ENCODE peak calls at places on chromosomes 16 and 17, in six cellular contexts. X is fibroblast of the aortic adventitia; C is stimulated activated CD4-positive, alpha-beta T cell treated with anti-CD3 and anti-CD28 coated beads, Interleukin-15, amount 100 ng/mL, for 1 hour; U is SK-N-SH; D is SW480; B is body of pancreas. V is an unnamed sample.

GRCh38 chr16:71609066-71609465 is 16.9 kb upstream of the MARVELD3 start:
- DNase-seq in X (no peak), C (no peak), U (no peak), D (no peak), B (no peak), V (no peak)

GRCh38 chr16:50035468-50035992 is 10.5 kb downstream of the CNEP1R1 start:
- DNase-seq in X (no peak), C (no peak), U (no peak), D (peak), B (no peak), V (no peak)

GRCh38 chr17:36849871-36850348 is 87.4 kb upstream of the LHX1 start:
- DNase-seq in X (peak), C (no peak), U (no peak), D (peak), B (no peak), V (no peak)

GRCh38 chr16:73506568-73507056 is 458.7 kb upstream of the ZFHX3 start:
- DNase-seq in X (no peak), C (no peak), U (no peak), D (no peak), B (no peak), V (no peak)

GRCh38 chr16:87212026-87212425 is 105.2 kb downstream of the C16orf95 start:
- DNase-seq in X (peak), C (no peak), U (no peak), D (no peak), B (no peak), V (no peak)

GRCh38 chr17:44005865-44006580 is 1.6 kb downstream of the NAGS start:
- DNase-seq in X (no peak), C (no peak), U (peak), D (peak), B (peak), V (no peak)

GRCh38 chr17:40056379-40057005 is 2.3 kb upstream of the MED24 start:
- DNase-seq in X (no peak), C (no peak), U (no peak), D (no peak), B (no peak), V (no peak)

GRCh38 chr16:6027733-6028132 is 930.1 kb upstream of the EEF2KMT start:
- DNase-seq in X (no peak), C (no peak), U (no peak), D (no peak), B (no peak), V (no peak)

GRCh38 chr16:71406724-71407123 is 35.1 kb downstream of the TLE7 start:
- DNase-seq in X (no peak), C (no peak), U (no peak), D (no peak), B (no peak), V (no peak)

GRCh38 chr17:17990282-17990681 is 17.6 kb downstream of the DRC3 start:
- DNase-seq in X (no peak), C (no peak), U (no peak), D (no peak), B (no peak), V (no peak)

GRCh38 chr17:7549401-7550055 is 670 bp downstream of the TNFSF12 start:
- DNase-seq in X (no peak), C (peak), U (no peak), D (peak), B (peak), V (no peak)

GRCh38 chr17:31919802-31920525 is 16.8 kb upstream of the SUZ12 start:
- DNase-seq in X (peak), C (no peak), U (no peak), D (peak), B (no peak), V (no peak)

GRCh38 chr17:72705905-72706395 is 386.5 kb downstream of the SLC39A11 start:
- DNase-seq in X (no peak), C (no peak), U (no peak), D (no peak), B (no peak), V (no peak)

GRCh38 chr16:69182730-69183416 is 4.1 kb upstream of the SNTB2 start:
- DNase-seq in X (no peak), C (no peak), U (no peak), D (no peak), B (peak), V (no peak)

GRCh38 chr16:57603110-57604024 is 25.1 kb upstream of the ADGRG1 start:
- DNase-seq in X (no peak), C (no peak), U (no peak), D (no peak), B (no peak), V (no peak)

GRCh38 chr17:20987511-20987910 is 55.3 kb downstream of the USP22 start:
- DNase-seq in X (no peak), C (no peak), U (no peak), D (no peak), B (no peak), V (no peak)

GRCh38 chr17:17156511-17156910 is 49.6 kb downstream of the PLD6 start:
- DNase-seq in X (peak), C (no peak), U (no peak), D (no peak), B (no peak), V (no peak)

GRCh38 chr16:53031323-53031942 is 21.3 kb downstream of the CHD9NB start:
- DNase-seq in X (no peak), C (no peak), U (no peak), D (no peak), B (no peak), V (no peak)

GRCh38 chr16:70709457-70709856 is 23.6 kb upstream of the MTSS2 start:
- DNase-seq in X (no peak), C (no peak), U (no peak), D (no peak), B (no peak), V (no peak)

GRCh38 chr16:13307255-13307654 is 405.9 kb downstream of the SHISA9 start:
- DNase-seq in X (no peak), C (no peak), U (no peak), D (peak), B (peak), V (no peak)

GRCh38 chr17:79917902-79918484 is 78.8 kb upstream of the CBX4 start:
- DNase-seq in X (no peak), C (no peak), U (no peak), D (no peak), B (no peak), V (no peak)

GRCh38 chr17:14318109-14318905 is 17.4 kb downstream of the HS3ST3B1 start:
- DNase-seq in X (no peak), C (no peak), U (no peak), D (no peak), B (no peak), V (no peak)

GRCh38 chr16:78844682-78845081 is 745.2 kb downstream of the WWOX start:
- DNase-seq in X (no peak), C (no peak), U (no peak), D (no peak), B (no peak), V (no peak)

GRCh38 chr16:27445502-27446175 is 43.7 kb downstream of the IL21R start:
- DNase-seq in X (no peak), C (no peak), U (no peak), D (no peak), B (no peak), V (no peak)

GRCh38 chr17:82242977-82243647 is 14.3 kb downstream of the SLC16A3 start:
- DNase-seq in X (peak), C (no peak), U (peak), D (no peak), B (peak), V (no peak)

GRCh38 chr17:8020251-8020650 is 17.8 kb downstream of the GUCY2D start:
- DNase-seq in X (no peak), C (no peak), U (no peak), D (no peak), B (no peak), V (no peak)

GRCh38 chr17:18959845-18960240 is 7.9 kb downstream of the SLC5A10 start:
- DNase-seq in X (no peak), C (no peak), U (no peak), D (no peak), B (no peak), V (no peak)

GRCh38 chr16:50251375-50252081 is 14.8 kb upstream of the ADCY7 start:
- DNase-seq in X (peak), C (no peak), U (no peak), D (no peak), B (peak), V (no peak)

V was measured in type B pancreatic cell.